ENCODE peak calls at places on chromosomes 5 and 9, in seven cellular contexts. H is activated effector memory CD4-positive, alpha-beta T cell treated with Interleukin-2 at 50 U/mL for 16 hours; K is NCI-H1694; O is hypothalamus; G is CD8-positive, alpha-beta memory T cell; I is HTR-8/SVneo; U is stimulated activated CD4-positive, alpha-beta T cell treated with anti-CD3 and anti-CD28 coated beads, Interleukin-15, amount 100 ng/mL, for 1 hour. Y is an unnamed sample.
A peak's percentile ranks its signal among the peaks of the same experiment; 100 is the strongest.

GRCh38 chr9:122091682-122092592 is 1.2 kb downstream of the TTLL11 start:
- DNase-seq in H (no peak), K (no peak), O (no peak), G (no peak), I (no peak), U (no peak), Y (no peak)

GRCh38 chr9:21968331-21969010 is 25.7 kb downstream of the CDKN2A start:
- DNase-seq in H (no peak), K (no peak), O (no peak), G (no peak), I (no peak), U (no peak), Y (no peak)

GRCh38 chr5:34611829-34612415 is 44.2 kb upstream of the RAI14 start:
- DNase-seq in H (no peak), K (no peak), O (no peak), G (no peak), I (no peak), U (no peak), Y (no peak)

GRCh38 chr5:151042453-151043093 is 22.2 kb downstream of the GPX3 start:
- DNase-seq in H (no peak), K (no peak), O (no peak), G (no peak), I (no peak), U (no peak), Y (no peak)

GRCh38 chr5:12413585-12413984 is 509.3 kb upstream of the CTNND2 start:
- DNase-seq in H (no peak), K (no peak), O (no peak), G (no peak), I (no peak), U (no peak), Y (no peak)

GRCh38 chr9:68981825-68982224 is 32.1 kb downstream of the PRKACG start:
- DNase-seq in H (no peak), K (no peak), O (no peak), G (no peak), I (no peak), U (no peak), Y (no peak)

GRCh38 chr5:54769072-54769471 is 216.3 kb downstream of the ESM1 start:
- DNase-seq in H (no peak), K (no peak), O (no peak), G (no peak), I (no peak), U (no peak), Y (no peak)

GRCh38 chr9:96025995-96026572 is 150.6 kb downstream of the ERCC6L2 start:
- DNase-seq in H (no peak), K (no peak), O (no peak), G (no peak), I (no peak), U (no peak), Y (peak; percentile 47)

GRCh38 chr5:169744336-169744735 is 107.3 kb downstream of the DOCK2 start:
- DNase-seq in H (no peak), K (no peak), O (no peak), G (no peak), I (no peak), U (no peak), Y (no peak)

GRCh38 chr9:129231759-129232158 is 53.7 kb upstream of the IER5L start:
- DNase-seq in H (no peak), K (no peak), O (no peak), G (no peak), I (no peak), U (no peak), Y (no peak)

GRCh38 chr9:75111019-75111622 is 22.8 kb downstream of the OSTF1 start:
- DNase-seq in H (no peak), K (no peak), O (no peak), G (no peak), I (no peak), U (no peak), Y (no peak)

GRCh38 chr5:68116868-68117411 is 98.6 kb upstream of the PIK3R1 start:
- DNase-seq in H (no peak), K (no peak), O (no peak), G (no peak), I (no peak), U (no peak), Y (no peak)

GRCh38 chr9:135971892-135972291 is 10.7 kb upstream of the UBAC1 start:
- DNase-seq in H (peak; percentile 16), K (no peak), O (no peak), G (peak; percentile 20), I (no peak), U (no peak), Y (no peak)

GRCh38 chr5:138351056-138351455 is 1.4 kb upstream of the KDM3B start:
- DNase-seq in H (no peak), K (no peak), O (no peak), G (no peak), I (no peak), U (no peak), Y (no peak)

GRCh38 chr5:80151890-80152289 is 104.0 kb downstream of the SERINC5 start:
- DNase-seq in H (no peak), K (no peak), O (no peak), G (no peak), I (no peak), U (no peak), Y (no peak)

GRCh38 chr5:147935032-147935431 is 28.7 kb upstream of the C5orf46 start:
- DNase-seq in H (no peak), K (peak; percentile 33), O (no peak), G (no peak), I (peak; percentile 7), U (no peak), Y (no peak)

GRCh38 chr5:81183811-81184748 is 49.0 kb upstream of the CKMT2 start:
- DNase-seq in H (no peak), K (no peak), O (no peak), G (no peak), I (no peak), U (no peak), Y (no peak)

GRCh38 chr5:96875805-96876291 is 452 bp upstream of the ERAP2 start:
- DNase-seq in H (no peak), K (no peak), O (no peak), G (no peak), I (no peak), U (no peak), Y (no peak)

GRCh38 chr9:35609001-35609819 is 4.1 kb downstream of the TESK1 start:
- DNase-seq in H (no peak), K (no peak), O (no peak), G (no peak), I (no peak), U (no peak), Y (no peak)

GRCh38 chr5:149410721-149411432 is 31.8 kb upstream of the IL17B start:
- DNase-seq in H (no peak), K (no peak), O (no peak), G (no peak), I (no peak), U (no peak), Y (no peak)

GRCh38 chr5:172450861-172451695 is 3.2 kb downstream of the SH3PXD2B start:
- DNase-seq in H (peak; percentile 13), K (peak; percentile 17), O (no peak), G (peak; percentile 32), I (no peak), U (no peak), Y (peak; percentile 51)

GRCh38 chr5:54531536-54531935 is 14.0 kb downstream of the SNX18 start:
- DNase-seq in H (no peak), K (no peak), O (no peak), G (no peak), I (no peak), U (no peak), Y (no peak)

GRCh38 chr5:31655491-31655890 is 16.6 kb downstream of the PDZD2 start:
- DNase-seq in H (no peak), K (no peak), O (no peak), G (no peak), I (no peak), U (no peak), Y (no peak)

GRCh38 chr5:147642666-147643065 is 132.8 kb upstream of the DPYSL3 start:
- DNase-seq in H (no peak), K (no peak), O (no peak), G (no peak), I (no peak), U (no peak), Y (no peak)

GRCh38 chr5:129020683-129021082 is 55.4 kb downstream of the SLC27A6 start:
- DNase-seq in H (no peak), K (no peak), O (no peak), G (no peak), I (no peak), U (no peak), Y (no peak)

GRCh38 chr9:2355594-2355993 is 266.0 kb upstream of the VLDLR start:
- DNase-seq in H (no peak), K (no peak), O (no peak), G (no peak), I (no peak), U (no peak), Y (no peak)

GRCh38 chr5:173010021-173010420 is 26.4 kb downstream of the ATP6V0E1 start:
- DNase-seq in H (no peak), K (no peak), O (no peak), G (no peak), I (no peak), U (no peak), Y (no peak)

GRCh38 chr9:95738438-95738837 is 137.1 kb upstream of the ERCC6L2 start:
- DNase-seq in H (no peak), K (no peak), O (no peak), G (no peak), I (no peak), U (no peak), Y (no peak)

GRCh38 chr5:23507278-23507685 is at the start of gene PRDM9:
- DNase-seq in H (no peak), K (no peak), O (no peak), G (no peak), I (peak; percentile 62), U (no peak), Y (no peak)

GRCh38 chr5:114319821-114320220 is 42.0 kb upstream of the KCNN2 start:
- DNase-seq in H (no peak), K (no peak), O (no peak), G (no peak), I (no peak), U (no peak), Y (no peak)

Y was measured in neural crest cell.